ENCODE peak calls at places on chromosomes 1 and 21, in ten cellular contexts. One of them, this sample, is unnamed.

GRCh38 chr1:191520345-191520744 is 637.9 kb upstream of the RGS18 start:
- DNase-seq in epithelial cell of esophagus: no peak
- DNase-seq in ascending aorta: no peak
- DNase-seq in COLO829: no peak
- DNase-seq in NCI-H345: no peak
- DNase-seq in mucosa of gallbladder: no peak
- DNase-seq in stimulated activated naive CD4-positive, alpha-beta T cell: no peak
- DNase-seq in OCI-LY7: no peak
- DNase-seq in fibroblast of mammary gland: no peak
- DNase-seq in epithelial cell of prostate: no peak
- DNase-seq in this sample: no peak

GRCh38 chr1:42950146-42950480 is 8.6 kb downstream of the SLC2A1 start:
- DNase-seq in mucosa of gallbladder: no peak
- DNase-seq in OCI-LY7: no peak
- DNase-seq in fibroblast of mammary gland: peak
- DNase-seq in epithelial cell of prostate: no peak
- DNase-seq in stimulated activated naive CD4-positive, alpha-beta T cell: no peak
- DNase-seq in NCI-H345: no peak
- DNase-seq in ascending aorta: no peak
- DNase-seq in COLO829: no peak
- DNase-seq in epithelial cell of esophagus: no peak
- DNase-seq in this sample: no peak

GRCh38 chr1:110148961-110149360 is 1.3 kb upstream of the SLC6A17 start:
- DNase-seq in COLO829: peak
- DNase-seq in NCI-H345: peak
- DNase-seq in ascending aorta: no peak
- DNase-seq in epithelial cell of prostate: no peak
- DNase-seq in OCI-LY7: peak
- DNase-seq in mucosa of gallbladder: no peak
- DNase-seq in fibroblast of mammary gland: peak
- DNase-seq in epithelial cell of esophagus: peak
- DNase-seq in stimulated activated naive CD4-positive, alpha-beta T cell: no peak
- DNase-seq in this sample: peak

GRCh38 chr21:31343680-31344480 is at the start of gene TIAM1:
- DNase-seq in ascending aorta: peak
- DNase-seq in fibroblast of mammary gland: peak
- DNase-seq in stimulated activated naive CD4-positive, alpha-beta T cell: no peak
- DNase-seq in NCI-H345: no peak
- DNase-seq in epithelial cell of esophagus: peak
- DNase-seq in mucosa of gallbladder: peak
- DNase-seq in epithelial cell of prostate: peak
- DNase-seq in OCI-LY7: no peak
- DNase-seq in COLO829: peak
- DNase-seq in this sample: peak

GRCh38 chr1:97898948-97899347 is 21.9 kb downstream of the DPYD start:
- DNase-seq in epithelial cell of prostate: no peak
- DNase-seq in NCI-H345: no peak
- DNase-seq in fibroblast of mammary gland: peak
- DNase-seq in epithelial cell of esophagus: no peak
- DNase-seq in ascending aorta: no peak
- DNase-seq in stimulated activated naive CD4-positive, alpha-beta T cell: no peak
- DNase-seq in OCI-LY7: no peak
- DNase-seq in mucosa of gallbladder: no peak
- DNase-seq in COLO829: no peak
- DNase-seq in this sample: no peak

GRCh38 chr1:99133759-99134158 is 129.1 kb upstream of the PLPPR5 start:
- DNase-seq in NCI-H345: no peak
- DNase-seq in epithelial cell of esophagus: no peak
- DNase-seq in mucosa of gallbladder: no peak
- DNase-seq in fibroblast of mammary gland: peak
- DNase-seq in epithelial cell of prostate: no peak
- DNase-seq in OCI-LY7: no peak
- DNase-seq in COLO829: no peak
- DNase-seq in ascending aorta: no peak
- DNase-seq in stimulated activated naive CD4-positive, alpha-beta T cell: no peak
- DNase-seq in this sample: no peak

GRCh38 chr1:44318097-44319088 is 36.7 kb downstream of the ERI3 start:
- DNase-seq in epithelial cell of esophagus: peak
- DNase-seq in stimulated activated naive CD4-positive, alpha-beta T cell: peak
- DNase-seq in OCI-LY7: peak
- DNase-seq in ascending aorta: no peak
- DNase-seq in fibroblast of mammary gland: peak
- DNase-seq in COLO829: peak
- DNase-seq in mucosa of gallbladder: no peak
- DNase-seq in NCI-H345: peak
- DNase-seq in epithelial cell of prostate: no peak
- DNase-seq in this sample: peak

GRCh38 chr1:240415532-240415931 is 196.4 kb downstream of the GREM2 start:
- DNase-seq in NCI-H345: no peak
- DNase-seq in epithelial cell of prostate: no peak
- DNase-seq in epithelial cell of esophagus: peak
- DNase-seq in ascending aorta: no peak
- DNase-seq in OCI-LY7: no peak
- DNase-seq in stimulated activated naive CD4-positive, alpha-beta T cell: no peak
- DNase-seq in COLO829: no peak
- DNase-seq in fibroblast of mammary gland: no peak
- DNase-seq in mucosa of gallbladder: no peak
- DNase-seq in this sample: no peak

GRCh38 chr1:119822406-119822805 is 11.1 kb upstream of the REG4 start:
- DNase-seq in stimulated activated naive CD4-positive, alpha-beta T cell: no peak
- DNase-seq in mucosa of gallbladder: no peak
- DNase-seq in NCI-H345: no peak
- DNase-seq in epithelial cell of prostate: no peak
- DNase-seq in fibroblast of mammary gland: no peak
- DNase-seq in ascending aorta: no peak
- DNase-seq in epithelial cell of esophagus: no peak
- DNase-seq in COLO829: no peak
- DNase-seq in OCI-LY7: no peak
- DNase-seq in this sample: no peak

GRCh38 chr1:41483960-41484844 is at the start of gene EDN2:
- DNase-seq in stimulated activated naive CD4-positive, alpha-beta T cell: no peak
- DNase-seq in ascending aorta: no peak
- DNase-seq in epithelial cell of prostate: no peak
- DNase-seq in fibroblast of mammary gland: no peak
- DNase-seq in mucosa of gallbladder: peak
- DNase-seq in NCI-H345: peak
- DNase-seq in OCI-LY7: no peak
- DNase-seq in epithelial cell of esophagus: peak
- DNase-seq in COLO829: no peak
- DNase-seq in this sample: no peak

GRCh38 chr1:41381691-41382530 is 20.7 kb downstream of the FOXO6 start:
- DNase-seq in epithelial cell of esophagus: peak
- DNase-seq in OCI-LY7: no peak
- DNase-seq in stimulated activated naive CD4-positive, alpha-beta T cell: no peak
- DNase-seq in fibroblast of mammary gland: peak
- DNase-seq in COLO829: no peak
- DNase-seq in NCI-H345: no peak
- DNase-seq in mucosa of gallbladder: peak
- DNase-seq in ascending aorta: peak
- DNase-seq in epithelial cell of prostate: no peak
- DNase-seq in this sample: no peak

GRCh38 chr1:89335486-89335885 is 28.4 kb upstream of the GBP6 start:
- DNase-seq in OCI-LY7: no peak
- DNase-seq in mucosa of gallbladder: no peak
- DNase-seq in COLO829: no peak
- DNase-seq in epithelial cell of esophagus: no peak
- DNase-seq in fibroblast of mammary gland: no peak
- DNase-seq in NCI-H345: no peak
- DNase-seq in epithelial cell of prostate: no peak
- DNase-seq in stimulated activated naive CD4-positive, alpha-beta T cell: no peak
- DNase-seq in ascending aorta: no peak
- DNase-seq in this sample: no peak

GRCh38 chr1:99979071-99979470 is 9.3 kb downstream of the SLC35A3 start:
- DNase-seq in OCI-LY7: no peak
- DNase-seq in fibroblast of mammary gland: no peak
- DNase-seq in COLO829: no peak
- DNase-seq in stimulated activated naive CD4-positive, alpha-beta T cell: no peak
- DNase-seq in epithelial cell of esophagus: no peak
- DNase-seq in ascending aorta: no peak
- DNase-seq in mucosa of gallbladder: no peak
- DNase-seq in epithelial cell of prostate: no peak
- DNase-seq in NCI-H345: no peak
- DNase-seq in this sample: no peak

GRCh38 chr1:155082301-155082940 is 3.8 kb downstream of the EFNA3 start:
- DNase-seq in ascending aorta: no peak
- DNase-seq in epithelial cell of esophagus: peak
- DNase-seq in mucosa of gallbladder: no peak
- DNase-seq in stimulated activated naive CD4-positive, alpha-beta T cell: no peak
- DNase-seq in fibroblast of mammary gland: no peak
- DNase-seq in NCI-H345: no peak
- DNase-seq in epithelial cell of prostate: no peak
- DNase-seq in OCI-LY7: no peak
- DNase-seq in COLO829: no peak
- DNase-seq in this sample: no peak

This sample was measured in H54.